ENCODE peak calls at places on chromosomes 13 and 19, in eight cellular contexts. One of them, this sample, is unnamed.

GRCh38 chr13:27269114-27269665 is 1.4 kb upstream of the RASL11A start:
- DNase-seq in cardiac fibroblast: no peak
- DNase-seq in GM12878: no peak
- DNase-seq in HFFc6: no peak
- DNase-seq in progenitor cell of endocrine pancreas: no peak
- DNase-seq in ovary: no peak
- DNase-seq in spleen: no peak
- DNase-seq in AG09309: no peak
- DNase-seq in this sample: no peak

GRCh38 chr13:71028884-71029283 is 838.1 kb downstream of the DACH1 start:
- DNase-seq in cardiac fibroblast: no peak
- DNase-seq in GM12878: no peak
- DNase-seq in HFFc6: no peak
- DNase-seq in progenitor cell of endocrine pancreas: no peak
- DNase-seq in ovary: no peak
- DNase-seq in spleen: no peak
- DNase-seq in AG09309: no peak
- DNase-seq in this sample: no peak

GRCh38 chr19:55189424-55189823 is 9.3 kb upstream of the SYT5 start:
- DNase-seq in cardiac fibroblast: peak
- DNase-seq in GM12878: no peak
- DNase-seq in HFFc6: peak
- DNase-seq in progenitor cell of endocrine pancreas: no peak
- DNase-seq in ovary: no peak
- DNase-seq in spleen: no peak
- DNase-seq in AG09309: peak
- DNase-seq in this sample: no peak

GRCh38 chr19:2474232-2475017 is 1.5 kb upstream of the GADD45B start:
- DNase-seq in cardiac fibroblast: peak
- DNase-seq in GM12878: no peak
- DNase-seq in HFFc6: peak
- DNase-seq in progenitor cell of endocrine pancreas: peak
- DNase-seq in ovary: peak
- DNase-seq in spleen: peak
- DNase-seq in AG09309: no peak
- DNase-seq in this sample: peak

GRCh38 chr19:46745030-46745429 is 827 bp upstream of the FKRP start:
- DNase-seq in cardiac fibroblast: no peak
- DNase-seq in GM12878: no peak
- DNase-seq in HFFc6: no peak
- DNase-seq in progenitor cell of endocrine pancreas: no peak
- DNase-seq in ovary: no peak
- DNase-seq in spleen: no peak
- DNase-seq in AG09309: no peak
- DNase-seq in this sample: no peak

GRCh38 chr13:23160241-23161175 is 20.3 kb upstream of the SGCG start:
- DNase-seq in cardiac fibroblast: no peak
- DNase-seq in GM12878: no peak
- DNase-seq in HFFc6: no peak
- DNase-seq in progenitor cell of endocrine pancreas: peak
- DNase-seq in ovary: no peak
- DNase-seq in spleen: no peak
- DNase-seq in AG09309: no peak
- DNase-seq in this sample: no peak

GRCh38 chr13:60969659-60970058 is 446.0 kb downstream of the PCDH20 start:
- DNase-seq in cardiac fibroblast: peak
- DNase-seq in GM12878: no peak
- DNase-seq in HFFc6: no peak
- DNase-seq in progenitor cell of endocrine pancreas: no peak
- DNase-seq in ovary: no peak
- DNase-seq in spleen: no peak
- DNase-seq in AG09309: no peak
- DNase-seq in this sample: no peak

GRCh38 chr19:38769635-38770211 is 3.6 kb downstream of the LGALS7 start:
- DNase-seq in cardiac fibroblast: peak
- DNase-seq in GM12878: no peak
- DNase-seq in HFFc6: peak
- DNase-seq in progenitor cell of endocrine pancreas: peak
- DNase-seq in ovary: peak
- DNase-seq in spleen: peak
- DNase-seq in AG09309: no peak
- DNase-seq in this sample: peak

GRCh38 chr13:99064624-99065249 is 86.9 kb upstream of the DOCK9 start:
- DNase-seq in cardiac fibroblast: no peak
- DNase-seq in GM12878: no peak
- DNase-seq in HFFc6: no peak
- DNase-seq in progenitor cell of endocrine pancreas: no peak
- DNase-seq in ovary: no peak
- DNase-seq in spleen: no peak
- DNase-seq in AG09309: no peak
- DNase-seq in this sample: no peak

GRCh38 chr13:77751513-77752456 is 54.3 kb downstream of the SLAIN1 start:
- DNase-seq in cardiac fibroblast: peak
- DNase-seq in GM12878: peak
- DNase-seq in HFFc6: peak
- DNase-seq in progenitor cell of endocrine pancreas: no peak
- DNase-seq in ovary: no peak
- DNase-seq in spleen: no peak
- DNase-seq in AG09309: no peak
- DNase-seq in this sample: no peak

GRCh38 chr19:8180018-8180417 is 29.2 kb upstream of the CERS4 start:
- DNase-seq in cardiac fibroblast: no peak
- DNase-seq in GM12878: no peak
- DNase-seq in HFFc6: no peak
- DNase-seq in progenitor cell of endocrine pancreas: no peak
- DNase-seq in ovary: no peak
- DNase-seq in spleen: no peak
- DNase-seq in AG09309: no peak
- DNase-seq in this sample: no peak

GRCh38 chr19:4393947-4394590 is 6.3 kb downstream of the SH3GL1 start:
- DNase-seq in cardiac fibroblast: peak
- DNase-seq in GM12878: no peak
- DNase-seq in HFFc6: no peak
- DNase-seq in progenitor cell of endocrine pancreas: no peak
- DNase-seq in ovary: no peak
- DNase-seq in spleen: no peak
- DNase-seq in AG09309: no peak
- DNase-seq in this sample: no peak

GRCh38 chr13:98563071-98563470 is 13.8 kb downstream of the STK24 start:
- DNase-seq in cardiac fibroblast: no peak
- DNase-seq in GM12878: no peak
- DNase-seq in HFFc6: no peak
- DNase-seq in progenitor cell of endocrine pancreas: no peak
- DNase-seq in ovary: no peak
- DNase-seq in spleen: no peak
- DNase-seq in AG09309: no peak
- DNase-seq in this sample: no peak

GRCh38 chr13:29369060-29369743 is 226.3 kb downstream of the SLC7A1 start:
- DNase-seq in cardiac fibroblast: peak
- DNase-seq in GM12878: peak
- DNase-seq in HFFc6: peak
- DNase-seq in progenitor cell of endocrine pancreas: no peak
- DNase-seq in ovary: no peak
- DNase-seq in spleen: no peak
- DNase-seq in AG09309: no peak
- DNase-seq in this sample: no peak

GRCh38 chr13:102693250-102693649 is 1.6 kb downstream of the METTL21C start:
- DNase-seq in cardiac fibroblast: no peak
- DNase-seq in GM12878: no peak
- DNase-seq in HFFc6: no peak
- DNase-seq in progenitor cell of endocrine pancreas: no peak
- DNase-seq in ovary: no peak
- DNase-seq in spleen: no peak
- DNase-seq in AG09309: no peak
- DNase-seq in this sample: no peak

GRCh38 chr19:43754562-43755255 is at the start of gene SMG9:
- DNase-seq in cardiac fibroblast: peak
- DNase-seq in GM12878: peak
- DNase-seq in HFFc6: peak
- DNase-seq in progenitor cell of endocrine pancreas: peak
- DNase-seq in ovary: peak
- DNase-seq in spleen: peak
- DNase-seq in AG09309: peak
- DNase-seq in this sample: peak
- TF ChIP-seq CTCF in cardiac fibroblast: no peak
- TF ChIP-seq CTCF in GM12878: no peak
- TF ChIP-seq CTCF in HFFc6: no peak
- TF ChIP-seq CTCF in progenitor cell of endocrine pancreas: no peak
- TF ChIP-seq CTCF in ovary: peak
- TF ChIP-seq CTCF in spleen: no peak
- TF ChIP-seq CTCF in AG09309: no peak
- TF ChIP-seq CTCF in this sample: no peak

GRCh38 chr19:33997690-33998089 is 174.6 kb upstream of the LSM14A start:
- DNase-seq in cardiac fibroblast: no peak
- DNase-seq in GM12878: no peak
- DNase-seq in HFFc6: no peak
- DNase-seq in progenitor cell of endocrine pancreas: no peak
- DNase-seq in ovary: no peak
- DNase-seq in spleen: no peak
- DNase-seq in AG09309: no peak
- DNase-seq in this sample: no peak
- TF ChIP-seq CTCF in cardiac fibroblast: no peak
- TF ChIP-seq CTCF in GM12878: no peak
- TF ChIP-seq CTCF in HFFc6: peak
- TF ChIP-seq CTCF in progenitor cell of endocrine pancreas: peak
- TF ChIP-seq CTCF in ovary: no peak
- TF ChIP-seq CTCF in spleen: no peak
- TF ChIP-seq CTCF in AG09309: peak
- TF ChIP-seq CTCF in this sample: no peak

DNA sequence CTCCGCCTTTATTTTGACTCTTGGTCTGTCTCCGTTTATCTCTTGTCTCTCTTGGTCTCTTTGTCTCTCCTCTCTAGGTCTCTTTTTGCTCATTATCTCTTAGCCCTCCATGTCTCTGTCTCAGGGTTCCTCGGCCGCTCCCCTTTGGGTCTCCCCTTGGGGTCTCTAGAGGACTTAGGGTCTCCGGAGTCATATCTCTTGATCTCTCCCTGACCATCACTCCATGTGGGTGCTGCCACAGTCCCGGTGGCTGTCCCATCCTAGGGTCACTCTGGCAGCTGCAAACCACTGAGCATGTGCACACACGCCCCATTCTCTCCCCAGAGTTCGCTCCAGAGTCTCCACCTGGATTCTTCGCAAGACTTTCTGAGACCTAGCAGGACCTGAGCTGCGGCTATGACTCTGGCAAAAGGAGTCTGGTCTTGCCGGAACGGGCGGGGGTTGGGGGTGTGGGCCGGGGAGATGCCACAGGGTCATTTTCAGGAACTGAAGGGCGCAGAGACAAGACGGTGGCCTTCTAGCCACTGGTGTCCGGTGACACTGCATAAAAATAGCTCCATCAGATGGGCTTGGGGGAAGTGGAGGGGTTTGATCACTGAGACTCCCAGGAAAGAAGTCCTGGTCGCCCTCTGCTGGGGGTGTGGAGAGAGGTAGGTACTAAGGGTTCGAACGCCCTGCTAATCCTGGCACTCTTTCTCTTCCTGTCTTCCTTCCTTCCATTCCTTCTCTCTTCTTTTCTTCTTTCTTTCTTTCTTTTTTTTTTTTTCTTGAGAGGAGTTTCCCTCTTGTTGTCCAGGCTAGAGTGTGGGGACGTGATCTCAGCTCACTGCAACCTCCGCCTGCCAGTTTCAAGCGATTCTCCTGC is 1.2 kb upstream of the KCNA7 start:
- DNase-seq in cardiac fibroblast: no peak
- DNase-seq in GM12878: no peak
- DNase-seq in HFFc6: no peak
- DNase-seq in progenitor cell of endocrine pancreas: no peak
- DNase-seq in ovary: no peak
- DNase-seq in spleen: no peak
- DNase-seq in AG09309: no peak
- DNase-seq in this sample: no peak
- TF ChIP-seq CTCF in cardiac fibroblast: peak
- TF ChIP-seq CTCF in GM12878: no peak
- TF ChIP-seq CTCF in HFFc6: peak
- TF ChIP-seq CTCF in progenitor cell of endocrine pancreas: peak
- TF ChIP-seq CTCF in ovary: no peak
- TF ChIP-seq CTCF in spleen: no peak
- TF ChIP-seq CTCF in AG09309: peak
- TF ChIP-seq CTCF in this sample: no peak

GRCh38 chr13:89565711-89566110 is 1781.8 kb upstream of the MIR17HG start:
- DNase-seq in cardiac fibroblast: no peak
- DNase-seq in GM12878: no peak
- DNase-seq in HFFc6: no peak
- DNase-seq in progenitor cell of endocrine pancreas: no peak
- DNase-seq in ovary: no peak
- DNase-seq in spleen: no peak
- DNase-seq in AG09309: no peak
- DNase-seq in this sample: no peak

GRCh38 chr13:89567025-89567424 is 1780.5 kb upstream of the MIR17HG start:
- DNase-seq in cardiac fibroblast: no peak
- DNase-seq in GM12878: no peak
- DNase-seq in HFFc6: no peak
- DNase-seq in progenitor cell of endocrine pancreas: no peak
- DNase-seq in ovary: no peak
- DNase-seq in spleen: no peak
- DNase-seq in AG09309: no peak
- DNase-seq in this sample: no peak

GRCh38 chr13:89571676-89572075 is 1775.8 kb upstream of the MIR17HG start:
- DNase-seq in cardiac fibroblast: no peak
- DNase-seq in GM12878: no peak
- DNase-seq in HFFc6: no peak
- DNase-seq in progenitor cell of endocrine pancreas: no peak
- DNase-seq in ovary: no peak
- DNase-seq in spleen: no peak
- DNase-seq in AG09309: no peak
- DNase-seq in this sample: no peak

GRCh38 chr13:89568746-89569145 is 1778.7 kb upstream of the MIR17HG start:
- DNase-seq in cardiac fibroblast: no peak
- DNase-seq in GM12878: no peak
- DNase-seq in HFFc6: no peak
- DNase-seq in progenitor cell of endocrine pancreas: no peak
- DNase-seq in ovary: no peak
- DNase-seq in spleen: no peak
- DNase-seq in AG09309: no peak
- DNase-seq in this sample: no peak

GRCh38 chr13:89568276-89568675 is 1779.2 kb upstream of the MIR17HG start:
- DNase-seq in cardiac fibroblast: no peak
- DNase-seq in GM12878: no peak
- DNase-seq in HFFc6: no peak
- DNase-seq in progenitor cell of endocrine pancreas: no peak
- DNase-seq in ovary: no peak
- DNase-seq in spleen: no peak
- DNase-seq in AG09309: no peak
- DNase-seq in this sample: no peak
- TF ChIP-seq CTCF in cardiac fibroblast: no peak
- TF ChIP-seq CTCF in GM12878: no peak
- TF ChIP-seq CTCF in HFFc6: no peak
- TF ChIP-seq CTCF in progenitor cell of endocrine pancreas: no peak
- TF ChIP-seq CTCF in ovary: no peak
- TF ChIP-seq CTCF in spleen: no peak
- TF ChIP-seq CTCF in AG09309: no peak
- TF ChIP-seq CTCF in this sample: no peak